ENCODE peak calls at places on chromosomes 3 and 15, in seven cellular contexts. F, J, P, W, E, S and H are unnamed samples.

GRCh38 chr3:20028846-20029430 is 11.3 kb upstream of the KAT2B start:
- DNase-seq in P (no peak), F (peak; percentile 84), J (no peak), E (no peak), S (no peak), W (no peak), H (peak; percentile 55)

GRCh38 chr3:98737301-98737700 is 25.8 kb upstream of the ST3GAL6 start:
- DNase-seq in F (no peak), W (no peak), P (no peak), E (no peak), J (no peak), S (no peak), H (no peak)

GRCh38 chr15:94930945-94931344 is 699.6 kb downstream of the MCTP2 start:
- DNase-seq in W (no peak), J (no peak), S (no peak), F (no peak), P (no peak), E (no peak), H (no peak)

GRCh38 chr3:174270841-174271240 is 588.3 kb upstream of the NAALADL2 start:
- DNase-seq in W (no peak), E (no peak), P (peak; percentile 2), F (no peak), J (no peak), S (no peak), H (no peak)

GRCh38 chr15:34582461-34583357 is 742 bp downstream of the GOLGA8B start:
- DNase-seq in P (no peak), E (peak; percentile 51), F (peak; percentile 57), W (no peak), J (peak; percentile 59), S (no peak), H (peak; percentile 57)

GRCh38 chr3:48563382-48563918 is at the start of gene UCN2:
- DNase-seq in E (no peak), W (no peak), F (no peak), S (no peak), J (no peak), P (no peak), H (no peak)

GRCh38 chr3:100548053-100548452 is 55.6 kb downstream of the TMEM45A start:
- DNase-seq in E (no peak), W (no peak), F (no peak), J (no peak), S (no peak), P (no peak), H (no peak)

GRCh38 chr15:68608206-68608843 is 29.5 kb downstream of the CORO2B start:
- DNase-seq in F (no peak), W (peak; percentile 61), E (peak; percentile 74), S (peak; percentile 94), J (peak; percentile 38), P (no peak), H (peak; percentile 42)

GRCh38 chr3:197224034-197224444 is 74.4 kb downstream of the DLG1 start:
- DNase-seq in J (no peak), W (no peak), S (no peak), P (peak; percentile 16), F (no peak), E (no peak), H (peak; percentile 71)

GRCh38 chr15:73924258-73924921 is 1.9 kb upstream of the LOXL1 start:
- DNase-seq in W (no peak), S (peak; percentile 31), F (no peak), J (no peak), E (no peak), P (no peak), H (peak; percentile 39)

GRCh38 chr3:184802150-184802549 is 9.8 kb upstream of the VPS8 start:
- DNase-seq in F (no peak), E (no peak), P (no peak), S (no peak), W (no peak), J (no peak), H (no peak)

GRCh38 chr3:122052968-122053367 is 2.2 kb upstream of the CD86 start:
- DNase-seq in W (no peak), F (no peak), S (no peak), E (no peak), P (no peak), J (no peak), H (no peak)

GRCh38 chr3:161273589-161274218 is 52.6 kb downstream of the NMD3 start:
- DNase-seq in P (no peak), F (peak; percentile 49), E (peak; percentile 46), W (peak; percentile 34), J (peak; percentile 29), S (no peak), H (peak; percentile 61)

GRCh38 chr15:34275154-34275553 is 50.3 kb downstream of the EMC4 start:
- DNase-seq in J (no peak), F (no peak), P (no peak), W (no peak), E (no peak), S (no peak), H (no peak)

GRCh38 chr15:98403169-98403568 is 245.2 kb upstream of the IGF1R start:
- DNase-seq in P (no peak), E (no peak), S (no peak), F (no peak), W (no peak), J (no peak), H (no peak)

GRCh38 chr3:178078933-178079332 is 457.3 kb upstream of the KCNMB2 start:
- DNase-seq in F (no peak), J (no peak), S (no peak), P (no peak), W (peak; percentile 72), E (peak; percentile 30), H (no peak)

GRCh38 chr15:96703794-96704550 is 373.5 kb downstream of the NR2F2 start:
- DNase-seq in W (no peak), J (no peak), S (no peak), E (no peak), F (no peak), P (peak; percentile 56), H (no peak)

GRCh38 chr3:58048301-58048700 is 40.1 kb downstream of the FLNB start:
- DNase-seq in P (no peak), S (peak; percentile 22), W (no peak), J (no peak), F (no peak), E (peak; percentile 65), H (no peak)

GRCh38 chr15:80891006-80891405 is 98.6 kb downstream of the MESD start:
- DNase-seq in F (no peak), W (no peak), J (no peak), P (no peak), S (no peak), E (no peak), H (no peak)

GRCh38 chr3:120214161-120214560 is 70.9 kb downstream of the GPR156 start:
- DNase-seq in F (peak; percentile 50), J (no peak), W (peak; percentile 37), E (no peak), P (no peak), S (no peak), H (no peak)

GRCh38 chr15:78264304-78265136 is at the start of gene DNAJA4:
- DNase-seq in E (peak; percentile 56), F (no peak), J (peak; percentile 63), P (no peak), W (peak; percentile 68), S (peak; percentile 69), H (peak; percentile 17)

GRCh38 chr3:178518660-178519396 is 17.4 kb upstream of the KCNMB2 start:
- DNase-seq in W (peak; percentile 30), P (no peak), F (no peak), E (no peak), J (no peak), S (no peak), H (no peak)

GRCh38 chr15:59668571-59668970 is 11.3 kb upstream of the GTF2A2 start:
- DNase-seq in S (no peak), W (no peak), P (no peak), E (no peak), F (no peak), J (no peak), H (no peak)
- H3K36me3 ChIP-seq in S (peaks cover 79% of the 10 kb centered on the region), W (peaks cover 77% of the 10 kb centered on the region), P (no peaks in the 10 kb centered on the region), E (no peaks in the 10 kb centered on the region), F (peaks cover 57% of the 10 kb centered on the region), J (peaks cover 7% of the 10 kb centered on the region), H (peaks cover 42% of the 10 kb centered on the region)

GRCh38 chr3:191358929-191359328 is 28.6 kb upstream of the UTS2B start:
- DNase-seq in J (no peak), S (no peak), E (no peak), P (no peak), F (no peak), W (no peak), H (no peak)
- H3K36me3 ChIP-seq in J (no peaks in the 10 kb centered on the region), S (peaks cover 54% of the 10 kb centered on the region), E (no peaks in the 10 kb centered on the region), P (peaks cover 3% of the 10 kb centered on the region), F (peaks cover 48% of the 10 kb centered on the region), W (peaks cover 26% of the 10 kb centered on the region), H (peaks cover 4% of the 10 kb centered on the region)

GRCh38 chr3:50239649-50240048 is 3.6 kb downstream of the GNAI2 start:
- DNase-seq in F (no peak), J (no peak), E (no peak), P (no peak), S (no peak), W (no peak), H (peak; percentile 63)
- H3K36me3 ChIP-seq in F (peaks cover 21% of the 10 kb centered on the region), J (no peaks in the 10 kb centered on the region), E (no peaks in the 10 kb centered on the region), P (peaks cover 2% of the 10 kb centered on the region), S (peaks cover 4% of the 10 kb centered on the region), W (no peaks in the 10 kb centered on the region), H (no peaks in the 10 kb centered on the region)

GRCh38 chr15:22877122-22877521 is 38.7 kb downstream of the NIPA2 start:
- DNase-seq in F (no peak), W (no peak), J (no peak), P (no peak), S (no peak), E (no peak), H (no peak)

GRCh38 chr15:22878103-22878502 is 39.6 kb downstream of the NIPA2 start:
- DNase-seq in J (no peak), P (no peak), F (no peak), S (no peak), W (peak; percentile 41), E (no peak), H (no peak)

GRCh38 chr15:22874256-22874655 is 35.8 kb downstream of the NIPA2 start:
- DNase-seq in F (no peak), W (no peak), J (no peak), S (no peak), E (no peak), P (no peak), H (no peak)

GRCh38 chr15:22880068-22880980 is 41.9 kb downstream of the NIPA2 start:
- DNase-seq in F (no peak), P (no peak), W (no peak), J (no peak), E (peak; percentile 53), S (no peak), H (no peak)

GRCh38 chr15:22877607-22878006 is 39.1 kb downstream of the NIPA2 start:
- DNase-seq in F (no peak), J (no peak), W (no peak), P (no peak), E (no peak), S (no peak), H (no peak)
- H3K36me3 ChIP-seq in F (peaks cover 67% of the 10 kb centered on the region), J (no peaks in the 10 kb centered on the region), W (peaks cover 66% of the 10 kb centered on the region), P (peaks cover 1% of the 10 kb centered on the region), E (peaks cover 4% of the 10 kb centered on the region), S (peaks cover 99% of the 10 kb centered on the region), H (peaks cover 5% of the 10 kb centered on the region)

GRCh38 chr3:132509506-132509905 is 87.6 kb upstream of the ACKR4 start:
- DNase-seq in E (no peak), F (no peak), J (no peak), P (no peak), W (no peak), S (no peak), H (no peak)
- H3K36me3 ChIP-seq in E (no peaks in the 10 kb centered on the region), F (peaks cover 29% of the 10 kb centered on the region), J (peaks cover 5% of the 10 kb centered on the region), P (peaks cover 2% of the 10 kb centered on the region), W (peaks cover 71% of the 10 kb centered on the region), S (peaks cover 88% of the 10 kb centered on the region), H (peaks cover 22% of the 10 kb centered on the region)

GRCh38 chr15:90881181-90881977 is 2.9 kb upstream of the FES start:
- DNase-seq in J (no peak), F (no peak), E (no peak), S (no peak), P (no peak), W (no peak), H (no peak)
- H3K36me3 ChIP-seq in J (peaks cover 20% of the 10 kb centered on the region), F (peaks cover 45% of the 10 kb centered on the region), E (peaks cover 12% of the 10 kb centered on the region), S (peaks cover 61% of the 10 kb centered on the region), P (peaks cover 4% of the 10 kb centered on the region), W (peaks cover 64% of the 10 kb centered on the region), H (no peaks in the 10 kb centered on the region)